ENCODE peak calls at places on chromosomes 13 and 19, in four cellular contexts. One of them, this sample, is unnamed.

GRCh38 chr13:100836696-100837095 is 162.1 kb upstream of the TMTC4 start:
- DNase-seq in brain pericyte: no peak
- DNase-seq in T-cell: no peak
- DNase-seq in HS-27A: peak
- DNase-seq in this sample: no peak

GRCh38 chr13:32153056-32153455 is 121.5 kb downstream of the FRY start:
- DNase-seq in brain pericyte: no peak
- DNase-seq in HS-27A: no peak
- DNase-seq in T-cell: no peak
- DNase-seq in this sample: no peak

GRCh38 chr13:46392967-46393366 is 5.9 kb upstream of the RUBCNL start:
- DNase-seq in brain pericyte: no peak
- DNase-seq in T-cell: no peak
- DNase-seq in HS-27A: no peak
- DNase-seq in this sample: no peak

GRCh38 chr13:31638577-31638976 is 100.7 kb upstream of the RXFP2 start:
- DNase-seq in T-cell: no peak
- DNase-seq in brain pericyte: no peak
- DNase-seq in HS-27A: no peak
- DNase-seq in this sample: no peak

GRCh38 chr19:49113762-49114629 is at the start of gene LIN7B:
- DNase-seq in T-cell: peak
- DNase-seq in brain pericyte: no peak
- DNase-seq in HS-27A: peak
- DNase-seq in this sample: no peak

GRCh38 chr19:15635016-15635805 is 5.5 kb upstream of the CYP4F3 start:
- DNase-seq in HS-27A: no peak
- DNase-seq in brain pericyte: no peak
- DNase-seq in T-cell: no peak
- DNase-seq in this sample: no peak

GRCh38 chr13:107376393-107377085 is 808.6 kb upstream of the ARGLU1 start:
- DNase-seq in HS-27A: no peak
- DNase-seq in T-cell: no peak
- DNase-seq in brain pericyte: no peak
- DNase-seq in this sample: no peak

GRCh38 chr13:75225288-75225687 is 256.7 kb downstream of the TBC1D4 start:
- DNase-seq in T-cell: no peak
- DNase-seq in HS-27A: no peak
- DNase-seq in brain pericyte: no peak
- DNase-seq in this sample: no peak

GRCh38 chr13:25372275-25373081 is 704 bp downstream of the ATP8A2 start:
- DNase-seq in T-cell: no peak
- DNase-seq in brain pericyte: no peak
- DNase-seq in HS-27A: no peak
- DNase-seq in this sample: no peak

GRCh38 chr13:105806335-105806920 is 729.0 kb downstream of the EFNB2 start:
- DNase-seq in T-cell: no peak
- DNase-seq in HS-27A: no peak
- DNase-seq in brain pericyte: no peak
- DNase-seq in this sample: no peak

GRCh38 chr13:112746044-112746443 is 56.2 kb downstream of the ATP11A start:
- DNase-seq in brain pericyte: no peak
- DNase-seq in HS-27A: no peak
- DNase-seq in T-cell: no peak
- DNase-seq in this sample: no peak

GRCh38 chr19:41175825-41176734 is 16.9 kb upstream of the CYP2S1 start:
- DNase-seq in brain pericyte: no peak
- DNase-seq in HS-27A: peak
- DNase-seq in T-cell: peak
- DNase-seq in this sample: no peak

GRCh38 chr13:102642029-102642428 is 45.2 kb downstream of the TPP2 start:
- DNase-seq in brain pericyte: no peak
- DNase-seq in HS-27A: no peak
- DNase-seq in T-cell: no peak
- DNase-seq in this sample: no peak

GRCh38 chr13:91406619-91407018 is 8.2 kb downstream of the GPC5 start:
- DNase-seq in brain pericyte: no peak
- DNase-seq in T-cell: no peak
- DNase-seq in HS-27A: no peak
- DNase-seq in this sample: peak

GRCh38 chr19:8028951-8029491 is 23.5 kb upstream of the CCL25 start:
- DNase-seq in T-cell: no peak
- DNase-seq in HS-27A: no peak
- DNase-seq in brain pericyte: no peak
- DNase-seq in this sample: no peak

GRCh38 chr13:46386996-46387851 is at the start of gene RUBCNL:
- DNase-seq in HS-27A: no peak
- DNase-seq in T-cell: peak
- DNase-seq in brain pericyte: no peak
- DNase-seq in this sample: no peak

GRCh38 chr13:84455143-84455905 is 573.0 kb upstream of the SLITRK1 start:
- DNase-seq in brain pericyte: no peak
- DNase-seq in HS-27A: no peak
- DNase-seq in T-cell: no peak
- DNase-seq in this sample: no peak

GRCh38 chr19:30339624-30340525 is 32.3 kb upstream of the ZNF536 start:
- DNase-seq in brain pericyte: no peak
- DNase-seq in HS-27A: no peak
- DNase-seq in T-cell: no peak
- DNase-seq in this sample: no peak

GRCh38 chr13:51221674-51222509 is at the start of gene FAM124A:
- DNase-seq in HS-27A: no peak
- DNase-seq in brain pericyte: no peak
- DNase-seq in T-cell: peak
- DNase-seq in this sample: no peak

GRCh38 chr19:14440049-14440448 is 6.9 kb downstream of the PKN1 start:
- DNase-seq in T-cell: peak
- DNase-seq in brain pericyte: no peak
- DNase-seq in HS-27A: no peak
- DNase-seq in this sample: no peak

This sample was measured in SK-N-MC.